ENCODE peak calls at places on chromosome 15, in seven cellular contexts. One of them, this sample, is unnamed.

GRCh38 chr15:82158811-82159210 is 103.7 kb downstream of the EFL1 start:
- DNase-seq in EL: no peak
- DNase-seq in stimulated activated naive CD8-positive, alpha-beta T cell treated with anti-CD3 and anti-CD28 coated beads, Interleukin-15, Interleukin-2, amounts not matched to agents 100 U/mL and 50 U/mL, for 24 hours: no peak
- DNase-seq in effector CD4-positive, alpha-beta T cell: no peak
- DNase-seq in T-helper 17 cell: no peak
- DNase-seq in MCF 10A: no peak
- DNase-seq in fibroblast of mammary gland: no peak
- DNase-seq in this sample: no peak

GRCh38 chr15:77895742-77896141 is 181.8 kb downstream of the TBC1D2B start:
- DNase-seq in T-helper 17 cell: no peak
- DNase-seq in MCF 10A: no peak
- DNase-seq in EL: no peak
- DNase-seq in stimulated activated naive CD8-positive, alpha-beta T cell treated with anti-CD3 and anti-CD28 coated beads, Interleukin-15, Interleukin-2, amounts not matched to agents 100 U/mL and 50 U/mL, for 24 hours: no peak
- DNase-seq in effector CD4-positive, alpha-beta T cell: no peak
- DNase-seq in fibroblast of mammary gland: no peak
- DNase-seq in this sample: no peak

GRCh38 chr15:55250392-55250791 is 39.2 kb downstream of the RAB27A start:
- DNase-seq in stimulated activated naive CD8-positive, alpha-beta T cell treated with anti-CD3 and anti-CD28 coated beads, Interleukin-15, Interleukin-2, amounts not matched to agents 100 U/mL and 50 U/mL, for 24 hours: no peak
- DNase-seq in effector CD4-positive, alpha-beta T cell: no peak
- DNase-seq in fibroblast of mammary gland: peak; percentile 95
- DNase-seq in MCF 10A: peak; percentile 89
- DNase-seq in T-helper 17 cell: no peak
- DNase-seq in EL: peak; percentile 23
- DNase-seq in this sample: peak; percentile 26

GRCh38 chr15:40217166-40217785 is 21.6 kb upstream of the PAK6 start:
- DNase-seq in EL: peak; percentile 67
- DNase-seq in fibroblast of mammary gland: peak; percentile 65
- DNase-seq in MCF 10A: peak; percentile 70
- DNase-seq in T-helper 17 cell: peak; percentile 31
- DNase-seq in stimulated activated naive CD8-positive, alpha-beta T cell treated with anti-CD3 and anti-CD28 coated beads, Interleukin-15, Interleukin-2, amounts not matched to agents 100 U/mL and 50 U/mL, for 24 hours: peak; percentile 20
- DNase-seq in effector CD4-positive, alpha-beta T cell: peak; percentile 37
- DNase-seq in this sample: peak; percentile 68

GRCh38 chr15:77870195-77871065 is 207.1 kb downstream of the TBC1D2B start:
- DNase-seq in T-helper 17 cell: peak; percentile 17
- DNase-seq in effector CD4-positive, alpha-beta T cell: no peak
- DNase-seq in EL: peak; percentile 62
- DNase-seq in fibroblast of mammary gland: peak; percentile 58
- DNase-seq in MCF 10A: peak; percentile 70
- DNase-seq in stimulated activated naive CD8-positive, alpha-beta T cell treated with anti-CD3 and anti-CD28 coated beads, Interleukin-15, Interleukin-2, amounts not matched to agents 100 U/mL and 50 U/mL, for 24 hours: peak; percentile 61
- DNase-seq in this sample: no peak

GRCh38 chr15:49064281-49064653 is 18.0 kb upstream of the SECISBP2L start:
- DNase-seq in MCF 10A: no peak
- DNase-seq in fibroblast of mammary gland: no peak
- DNase-seq in effector CD4-positive, alpha-beta T cell: no peak
- DNase-seq in stimulated activated naive CD8-positive, alpha-beta T cell treated with anti-CD3 and anti-CD28 coated beads, Interleukin-15, Interleukin-2, amounts not matched to agents 100 U/mL and 50 U/mL, for 24 hours: no peak
- DNase-seq in EL: no peak
- DNase-seq in T-helper 17 cell: no peak
- DNase-seq in this sample: no peak

GRCh38 chr15:80461370-80462060 is 57.3 kb downstream of the ARNT2 start:
- DNase-seq in EL: no peak
- DNase-seq in effector CD4-positive, alpha-beta T cell: no peak
- DNase-seq in stimulated activated naive CD8-positive, alpha-beta T cell treated with anti-CD3 and anti-CD28 coated beads, Interleukin-15, Interleukin-2, amounts not matched to agents 100 U/mL and 50 U/mL, for 24 hours: no peak
- DNase-seq in T-helper 17 cell: no peak
- DNase-seq in MCF 10A: no peak
- DNase-seq in fibroblast of mammary gland: no peak
- DNase-seq in this sample: no peak

GRCh38 chr15:73897441-73898261 is 24.3 kb downstream of the TBC1D21 start:
- DNase-seq in MCF 10A: peak; percentile 80
- DNase-seq in T-helper 17 cell: peak; percentile 50
- DNase-seq in stimulated activated naive CD8-positive, alpha-beta T cell treated with anti-CD3 and anti-CD28 coated beads, Interleukin-15, Interleukin-2, amounts not matched to agents 100 U/mL and 50 U/mL, for 24 hours: peak; percentile 69
- DNase-seq in fibroblast of mammary gland: peak; percentile 96
- DNase-seq in effector CD4-positive, alpha-beta T cell: peak; percentile 34
- DNase-seq in EL: peak; percentile 98
- DNase-seq in this sample: no peak

GRCh38 chr15:33021806-33022389 is 172.6 kb downstream of the FMN1 start:
- DNase-seq in effector CD4-positive, alpha-beta T cell: no peak
- DNase-seq in MCF 10A: peak; percentile 76
- DNase-seq in stimulated activated naive CD8-positive, alpha-beta T cell treated with anti-CD3 and anti-CD28 coated beads, Interleukin-15, Interleukin-2, amounts not matched to agents 100 U/mL and 50 U/mL, for 24 hours: no peak
- DNase-seq in T-helper 17 cell: no peak
- DNase-seq in EL: peak; percentile 64
- DNase-seq in fibroblast of mammary gland: peak; percentile 78
- DNase-seq in this sample: no peak

GRCh38 chr15:82999905-83000671 is 11.4 kb downstream of the C15orf40 start:
- DNase-seq in MCF 10A: peak; percentile 59
- DNase-seq in fibroblast of mammary gland: peak; percentile 75
- DNase-seq in effector CD4-positive, alpha-beta T cell: no peak
- DNase-seq in EL: peak; percentile 63
- DNase-seq in stimulated activated naive CD8-positive, alpha-beta T cell treated with anti-CD3 and anti-CD28 coated beads, Interleukin-15, Interleukin-2, amounts not matched to agents 100 U/mL and 50 U/mL, for 24 hours: no peak
- DNase-seq in T-helper 17 cell: peak; percentile 5
- DNase-seq in this sample: peak; percentile 37

GRCh38 chr15:97087337-97087736 is 756.8 kb downstream of the NR2F2 start:
- DNase-seq in stimulated activated naive CD8-positive, alpha-beta T cell treated with anti-CD3 and anti-CD28 coated beads, Interleukin-15, Interleukin-2, amounts not matched to agents 100 U/mL and 50 U/mL, for 24 hours: no peak
- DNase-seq in effector CD4-positive, alpha-beta T cell: no peak
- DNase-seq in MCF 10A: no peak
- DNase-seq in T-helper 17 cell: no peak
- DNase-seq in fibroblast of mammary gland: no peak
- DNase-seq in EL: peak; percentile 24
- DNase-seq in this sample: no peak

GRCh38 chr15:53307952-53308624 is 451.4 kb downstream of the WDR72 start:
- DNase-seq in effector CD4-positive, alpha-beta T cell: no peak
- DNase-seq in stimulated activated naive CD8-positive, alpha-beta T cell treated with anti-CD3 and anti-CD28 coated beads, Interleukin-15, Interleukin-2, amounts not matched to agents 100 U/mL and 50 U/mL, for 24 hours: no peak
- DNase-seq in EL: no peak
- DNase-seq in MCF 10A: no peak
- DNase-seq in fibroblast of mammary gland: no peak
- DNase-seq in T-helper 17 cell: no peak
- DNase-seq in this sample: no peak

GRCh38 chr15:100439566-100439965 is 89.2 kb downstream of the CERS3 start:
- DNase-seq in effector CD4-positive, alpha-beta T cell: no peak
- DNase-seq in MCF 10A: no peak
- DNase-seq in fibroblast of mammary gland: no peak
- DNase-seq in EL: no peak
- DNase-seq in stimulated activated naive CD8-positive, alpha-beta T cell treated with anti-CD3 and anti-CD28 coated beads, Interleukin-15, Interleukin-2, amounts not matched to agents 100 U/mL and 50 U/mL, for 24 hours: no peak
- DNase-seq in T-helper 17 cell: no peak
- DNase-seq in this sample: no peak

GRCh38 chr15:41691471-41691870 is 31.3 kb downstream of the MGA start:
- DNase-seq in MCF 10A: no peak
- DNase-seq in stimulated activated naive CD8-positive, alpha-beta T cell treated with anti-CD3 and anti-CD28 coated beads, Interleukin-15, Interleukin-2, amounts not matched to agents 100 U/mL and 50 U/mL, for 24 hours: no peak
- DNase-seq in T-helper 17 cell: no peak
- DNase-seq in EL: no peak
- DNase-seq in effector CD4-positive, alpha-beta T cell: no peak
- DNase-seq in fibroblast of mammary gland: peak; percentile 20
- DNase-seq in this sample: no peak

GRCh38 chr15:28989239-28989830 is 103.6 kb downstream of the APBA2 start:
- DNase-seq in T-helper 17 cell: no peak
- DNase-seq in EL: peak; percentile 12
- DNase-seq in stimulated activated naive CD8-positive, alpha-beta T cell treated with anti-CD3 and anti-CD28 coated beads, Interleukin-15, Interleukin-2, amounts not matched to agents 100 U/mL and 50 U/mL, for 24 hours: peak; percentile 42
- DNase-seq in MCF 10A: no peak
- DNase-seq in effector CD4-positive, alpha-beta T cell: no peak
- DNase-seq in fibroblast of mammary gland: no peak
- DNase-seq in this sample: no peak

GRCh38 chr15:51240066-51240465 is 98.3 kb downstream of the CYP19A1 start:
- DNase-seq in fibroblast of mammary gland: no peak
- DNase-seq in MCF 10A: no peak
- DNase-seq in stimulated activated naive CD8-positive, alpha-beta T cell treated with anti-CD3 and anti-CD28 coated beads, Interleukin-15, Interleukin-2, amounts not matched to agents 100 U/mL and 50 U/mL, for 24 hours: no peak
- DNase-seq in effector CD4-positive, alpha-beta T cell: no peak
- DNase-seq in T-helper 17 cell: no peak
- DNase-seq in EL: no peak
- DNase-seq in this sample: no peak

GRCh38 chr15:38073278-38073930 is 139.0 kb downstream of the TMCO5A start:
- DNase-seq in fibroblast of mammary gland: peak; percentile 57
- DNase-seq in EL: no peak
- DNase-seq in MCF 10A: no peak
- DNase-seq in T-helper 17 cell: no peak
- DNase-seq in stimulated activated naive CD8-positive, alpha-beta T cell treated with anti-CD3 and anti-CD28 coated beads, Interleukin-15, Interleukin-2, amounts not matched to agents 100 U/mL and 50 U/mL, for 24 hours: no peak
- DNase-seq in effector CD4-positive, alpha-beta T cell: no peak
- DNase-seq in this sample: no peak

GRCh38 chr15:65952425-65953053 is 83.2 kb downstream of the RAB11A start:
- DNase-seq in MCF 10A: peak; percentile 64
- DNase-seq in effector CD4-positive, alpha-beta T cell: no peak
- DNase-seq in T-helper 17 cell: no peak
- DNase-seq in EL: peak; percentile 38
- DNase-seq in fibroblast of mammary gland: peak; percentile 59
- DNase-seq in stimulated activated naive CD8-positive, alpha-beta T cell treated with anti-CD3 and anti-CD28 coated beads, Interleukin-15, Interleukin-2, amounts not matched to agents 100 U/mL and 50 U/mL, for 24 hours: no peak
- DNase-seq in this sample: no peak

GRCh38 chr15:60652245-60652644 is 173.3 kb upstream of the ICE2 start:
- DNase-seq in EL: no peak
- DNase-seq in stimulated activated naive CD8-positive, alpha-beta T cell treated with anti-CD3 and anti-CD28 coated beads, Interleukin-15, Interleukin-2, amounts not matched to agents 100 U/mL and 50 U/mL, for 24 hours: no peak
- DNase-seq in effector CD4-positive, alpha-beta T cell: no peak
- DNase-seq in MCF 10A: no peak
- DNase-seq in fibroblast of mammary gland: no peak
- DNase-seq in T-helper 17 cell: no peak
- DNase-seq in this sample: no peak

GRCh38 chr15:32923176-32923575 is 205.4 kb downstream of the GREM1 start:
- DNase-seq in fibroblast of mammary gland: no peak
- DNase-seq in stimulated activated naive CD8-positive, alpha-beta T cell treated with anti-CD3 and anti-CD28 coated beads, Interleukin-15, Interleukin-2, amounts not matched to agents 100 U/mL and 50 U/mL, for 24 hours: no peak
- DNase-seq in T-helper 17 cell: no peak
- DNase-seq in effector CD4-positive, alpha-beta T cell: no peak
- DNase-seq in MCF 10A: no peak
- DNase-seq in EL: no peak
- DNase-seq in this sample: no peak

GRCh38 chr15:40247406-40247971 is 8.6 kb downstream of the PAK6 start:
- DNase-seq in MCF 10A: no peak
- DNase-seq in fibroblast of mammary gland: no peak
- DNase-seq in T-helper 17 cell: no peak
- DNase-seq in EL: no peak
- DNase-seq in stimulated activated naive CD8-positive, alpha-beta T cell treated with anti-CD3 and anti-CD28 coated beads, Interleukin-15, Interleukin-2, amounts not matched to agents 100 U/mL and 50 U/mL, for 24 hours: no peak
- DNase-seq in effector CD4-positive, alpha-beta T cell: no peak
- DNase-seq in this sample: no peak

GRCh38 chr15:85312925-85313324 is 67.5 kb upstream of the AKAP13 start:
- DNase-seq in MCF 10A: peak; percentile 37
- DNase-seq in fibroblast of mammary gland: peak; percentile 90
- DNase-seq in T-helper 17 cell: no peak
- DNase-seq in EL: peak; percentile 58
- DNase-seq in stimulated activated naive CD8-positive, alpha-beta T cell treated with anti-CD3 and anti-CD28 coated beads, Interleukin-15, Interleukin-2, amounts not matched to agents 100 U/mL and 50 U/mL, for 24 hours: no peak
- DNase-seq in effector CD4-positive, alpha-beta T cell: no peak
- DNase-seq in this sample: no peak

GRCh38 chr15:92521624-92522008 is 127.9 kb downstream of the ST8SIA2 start:
- DNase-seq in T-helper 17 cell: peak; percentile 20
- DNase-seq in effector CD4-positive, alpha-beta T cell: peak; percentile 3
- DNase-seq in EL: peak; percentile 49
- DNase-seq in MCF 10A: peak; percentile 77
- DNase-seq in stimulated activated naive CD8-positive, alpha-beta T cell treated with anti-CD3 and anti-CD28 coated beads, Interleukin-15, Interleukin-2, amounts not matched to agents 100 U/mL and 50 U/mL, for 24 hours: peak; percentile 41
- DNase-seq in fibroblast of mammary gland: peak; percentile 81
- DNase-seq in this sample: peak; percentile 5

GRCh38 chr15:90869140-90869541 is 753 bp downstream of the FURIN start:
- DNase-seq in MCF 10A: no peak
- DNase-seq in T-helper 17 cell: no peak
- DNase-seq in stimulated activated naive CD8-positive, alpha-beta T cell treated with anti-CD3 and anti-CD28 coated beads, Interleukin-15, Interleukin-2, amounts not matched to agents 100 U/mL and 50 U/mL, for 24 hours: no peak
- DNase-seq in fibroblast of mammary gland: no peak
- DNase-seq in EL: no peak
- DNase-seq in effector CD4-positive, alpha-beta T cell: no peak
- DNase-seq in this sample: no peak

GRCh38 chr15:56244811-56245576 is 1.3 kb upstream of the RFX7 start:
- DNase-seq in T-helper 17 cell: no peak
- DNase-seq in effector CD4-positive, alpha-beta T cell: peak; percentile 3
- DNase-seq in stimulated activated naive CD8-positive, alpha-beta T cell treated with anti-CD3 and anti-CD28 coated beads, Interleukin-15, Interleukin-2, amounts not matched to agents 100 U/mL and 50 U/mL, for 24 hours: peak; percentile 69
- DNase-seq in EL: no peak
- DNase-seq in fibroblast of mammary gland: no peak
- DNase-seq in MCF 10A: no peak
- DNase-seq in this sample: no peak

GRCh38 chr15:81239190-81239589 is 42.5 kb downstream of the IL16 start:
- DNase-seq in effector CD4-positive, alpha-beta T cell: no peak
- DNase-seq in fibroblast of mammary gland: peak; percentile 46
- DNase-seq in T-helper 17 cell: no peak
- DNase-seq in MCF 10A: no peak
- DNase-seq in stimulated activated naive CD8-positive, alpha-beta T cell treated with anti-CD3 and anti-CD28 coated beads, Interleukin-15, Interleukin-2, amounts not matched to agents 100 U/mL and 50 U/mL, for 24 hours: no peak
- DNase-seq in EL: no peak
- DNase-seq in this sample: no peak

GRCh38 chr15:57500979-57501576 is 90.6 kb upstream of the MYZAP start:
- DNase-seq in stimulated activated naive CD8-positive, alpha-beta T cell treated with anti-CD3 and anti-CD28 coated beads, Interleukin-15, Interleukin-2, amounts not matched to agents 100 U/mL and 50 U/mL, for 24 hours: no peak
- DNase-seq in effector CD4-positive, alpha-beta T cell: no peak
- DNase-seq in fibroblast of mammary gland: peak; percentile 22
- DNase-seq in EL: peak; percentile 40
- DNase-seq in T-helper 17 cell: no peak
- DNase-seq in MCF 10A: peak; percentile 29
- DNase-seq in this sample: no peak

GRCh38 chr15:75346796-75347221 is at the start of gene NEIL1:
- DNase-seq in MCF 10A: no peak
- DNase-seq in T-helper 17 cell: no peak
- DNase-seq in effector CD4-positive, alpha-beta T cell: no peak
- DNase-seq in EL: no peak
- DNase-seq in stimulated activated naive CD8-positive, alpha-beta T cell treated with anti-CD3 and anti-CD28 coated beads, Interleukin-15, Interleukin-2, amounts not matched to agents 100 U/mL and 50 U/mL, for 24 hours: no peak
- DNase-seq in fibroblast of mammary gland: no peak
- DNase-seq in this sample: no peak

GRCh38 chr15:32935139-32935538 is 217.3 kb downstream of the GREM1 start:
- DNase-seq in MCF 10A: no peak
- DNase-seq in EL: no peak
- DNase-seq in stimulated activated naive CD8-positive, alpha-beta T cell treated with anti-CD3 and anti-CD28 coated beads, Interleukin-15, Interleukin-2, amounts not matched to agents 100 U/mL and 50 U/mL, for 24 hours: no peak
- DNase-seq in effector CD4-positive, alpha-beta T cell: no peak
- DNase-seq in fibroblast of mammary gland: no peak
- DNase-seq in T-helper 17 cell: no peak
- DNase-seq in this sample: no peak

GRCh38 chr15:25250906-25251622 is 187.8 kb downstream of the UBE3A start:
- DNase-seq in fibroblast of mammary gland: no peak
- DNase-seq in stimulated activated naive CD8-positive, alpha-beta T cell treated with anti-CD3 and anti-CD28 coated beads, Interleukin-15, Interleukin-2, amounts not matched to agents 100 U/mL and 50 U/mL, for 24 hours: no peak
- DNase-seq in EL: no peak
- DNase-seq in T-helper 17 cell: no peak
- DNase-seq in MCF 10A: no peak
- DNase-seq in effector CD4-positive, alpha-beta T cell: no peak
- DNase-seq in this sample: no peak

GRCh38 chr15:33860749-33861148 is 107.5 kb upstream of the CHRM5 start:
- DNase-seq in fibroblast of mammary gland: peak; percentile 47
- DNase-seq in T-helper 17 cell: no peak
- DNase-seq in effector CD4-positive, alpha-beta T cell: no peak
- DNase-seq in EL: peak; percentile 78
- DNase-seq in stimulated activated naive CD8-positive, alpha-beta T cell treated with anti-CD3 and anti-CD28 coated beads, Interleukin-15, Interleukin-2, amounts not matched to agents 100 U/mL and 50 U/mL, for 24 hours: no peak
- DNase-seq in MCF 10A: peak; percentile 55
- DNase-seq in this sample: no peak

GRCh38 chr15:45276851-45277250 is 24.8 kb downstream of the SLC28A2 start:
- DNase-seq in stimulated activated naive CD8-positive, alpha-beta T cell treated with anti-CD3 and anti-CD28 coated beads, Interleukin-15, Interleukin-2, amounts not matched to agents 100 U/mL and 50 U/mL, for 24 hours: no peak
- DNase-seq in MCF 10A: peak; percentile 51
- DNase-seq in EL: peak; percentile 25
- DNase-seq in T-helper 17 cell: no peak
- DNase-seq in effector CD4-positive, alpha-beta T cell: no peak
- DNase-seq in fibroblast of mammary gland: peak; percentile 47
- DNase-seq in this sample: no peak

GRCh38 chr15:70099167-70099965 is 1.6 kb upstream of the TLE3 start:
- DNase-seq in T-helper 17 cell: peak; percentile 100
- DNase-seq in effector CD4-positive, alpha-beta T cell: peak; percentile 100
- DNase-seq in MCF 10A: peak; percentile 99
- DNase-seq in EL: peak; percentile 98
- DNase-seq in fibroblast of mammary gland: peak; percentile 99
- DNase-seq in stimulated activated naive CD8-positive, alpha-beta T cell treated with anti-CD3 and anti-CD28 coated beads, Interleukin-15, Interleukin-2, amounts not matched to agents 100 U/mL and 50 U/mL, for 24 hours: peak; percentile 100
- DNase-seq in this sample: peak; percentile 97

GRCh38 chr15:28945626-28946215 is 59.9 kb downstream of the APBA2 start:
- DNase-seq in effector CD4-positive, alpha-beta T cell: no peak
- DNase-seq in EL: no peak
- DNase-seq in T-helper 17 cell: no peak
- DNase-seq in fibroblast of mammary gland: no peak
- DNase-seq in MCF 10A: no peak
- DNase-seq in stimulated activated naive CD8-positive, alpha-beta T cell treated with anti-CD3 and anti-CD28 coated beads, Interleukin-15, Interleukin-2, amounts not matched to agents 100 U/mL and 50 U/mL, for 24 hours: no peak
- DNase-seq in this sample: no peak

GRCh38 chr15:88177451-88177850 is 79.1 kb downstream of the NTRK3 start:
- DNase-seq in stimulated activated naive CD8-positive, alpha-beta T cell treated with anti-CD3 and anti-CD28 coated beads, Interleukin-15, Interleukin-2, amounts not matched to agents 100 U/mL and 50 U/mL, for 24 hours: no peak
- DNase-seq in MCF 10A: no peak
- DNase-seq in effector CD4-positive, alpha-beta T cell: no peak
- DNase-seq in fibroblast of mammary gland: no peak
- DNase-seq in T-helper 17 cell: no peak
- DNase-seq in EL: no peak
- DNase-seq in this sample: no peak

GRCh38 chr15:71334434-71334833 is 219.2 kb downstream of the THSD4 start:
- DNase-seq in T-helper 17 cell: no peak
- DNase-seq in fibroblast of mammary gland: no peak
- DNase-seq in effector CD4-positive, alpha-beta T cell: no peak
- DNase-seq in EL: no peak
- DNase-seq in stimulated activated naive CD8-positive, alpha-beta T cell treated with anti-CD3 and anti-CD28 coated beads, Interleukin-15, Interleukin-2, amounts not matched to agents 100 U/mL and 50 U/mL, for 24 hours: no peak
- DNase-seq in MCF 10A: no peak
- DNase-seq in this sample: no peak

GRCh38 chr15:63363292-63363691 is 18.4 kb downstream of the CA12 start:
- DNase-seq in T-helper 17 cell: no peak
- DNase-seq in MCF 10A: no peak
- DNase-seq in stimulated activated naive CD8-positive, alpha-beta T cell treated with anti-CD3 and anti-CD28 coated beads, Interleukin-15, Interleukin-2, amounts not matched to agents 100 U/mL and 50 U/mL, for 24 hours: no peak
- DNase-seq in EL: no peak
- DNase-seq in effector CD4-positive, alpha-beta T cell: no peak
- DNase-seq in fibroblast of mammary gland: no peak
- DNase-seq in this sample: no peak

GRCh38 chr15:80990955-80991354 is 1.3 kb upstream of the MESD start:
- DNase-seq in T-helper 17 cell: no peak
- DNase-seq in MCF 10A: no peak
- DNase-seq in EL: peak; percentile 13
- DNase-seq in stimulated activated naive CD8-positive, alpha-beta T cell treated with anti-CD3 and anti-CD28 coated beads, Interleukin-15, Interleukin-2, amounts not matched to agents 100 U/mL and 50 U/mL, for 24 hours: no peak
- DNase-seq in effector CD4-positive, alpha-beta T cell: no peak
- DNase-seq in fibroblast of mammary gland: peak; percentile 31
- DNase-seq in this sample: no peak

This sample was measured in KG1.